ENCODE peak calls at places on chromosomes 5 and 9, in eight cellular contexts. C is right lobe of liver, E is lung, S is Peyer's patch, B is OCI-LY7, K is SJSA1, M is HepG2, R is cardiac muscle cell. V is an unnamed sample. For H3K36me3, the result is how much of the 10 kb centered on the place peaks cover.

GRCh38 chr5:26833596-26833995 is 204.8 kb downstream of the CDH9 start:
- DNase-seq in C (no peak), E (no peak), S (no peak), B (no peak), K (no peak), M (no peak), R (no peak), V (no peak)

GRCh38 chr9:108755979-108756378 is 99.8 kb downstream of the ACTL7B start:
- DNase-seq in C (no peak), E (no peak), S (no peak), B (no peak), K (no peak), M (no peak), R (no peak), V (no peak)

GRCh38 chr9:93083592-93084470 is 12.2 kb upstream of the CARD19 start:
- DNase-seq in C (peak), E (no peak), S (peak), B (no peak), K (no peak), M (no peak), R (no peak), V (no peak)

GRCh38 chr9:18564018-18564880 is 90.3 kb downstream of the ADAMTSL1 start:
- DNase-seq in C (no peak), E (no peak), S (no peak), B (no peak), K (no peak), M (no peak), R (no peak), V (no peak)

GRCh38 chr9:70049672-70050271 is 6.1 kb downstream of the MAMDC2 start:
- DNase-seq in C (no peak), E (peak), S (peak), B (no peak), K (no peak), M (no peak), R (peak), V (no peak)

GRCh38 chr5:134136771-134137170 is 22.3 kb downstream of the TCF7 start:
- DNase-seq in C (no peak), E (no peak), S (no peak), B (no peak), K (peak), M (no peak), R (no peak), V (no peak)

GRCh38 chr5:113250341-113250953 is 184.3 kb downstream of the TSSK1B start:
- DNase-seq in C (no peak), E (no peak), S (peak), B (no peak), K (no peak), M (no peak), R (peak), V (no peak)

GRCh38 chr9:133306242-133307194 is 29.5 kb downstream of the SURF6 start:
- DNase-seq in C (no peak), E (no peak), S (no peak), B (no peak), K (no peak), M (no peak), R (no peak), V (no peak)

GRCh38 chr9:133837644-133838597 is 99.8 kb upstream of the SARDH start:
- DNase-seq in C (peak), E (no peak), S (no peak), B (no peak), K (no peak), M (no peak), R (no peak), V (no peak)

GRCh38 chr5:54793612-54794436 is 191.6 kb downstream of the ESM1 start:
- DNase-seq in C (no peak), E (no peak), S (no peak), B (no peak), K (no peak), M (no peak), R (no peak), V (no peak)

GRCh38 chr5:154058055-154059038 is 19.6 kb downstream of the MFAP3 start:
- DNase-seq in C (no peak), E (no peak), S (no peak), B (peak), K (no peak), M (no peak), R (peak), V (no peak)

GRCh38 chr9:27125030-27125429 is 16.0 kb downstream of the TEK start:
- DNase-seq in C (no peak), E (peak), S (peak), B (no peak), K (peak), M (no peak), R (peak), V (no peak)

GRCh38 chr9:124297553-124297905 is 39.8 kb downstream of the NEK6 start:
- DNase-seq in C (no peak), E (peak), S (peak), B (no peak), K (peak), M (peak), R (peak), V (no peak)

GRCh38 chr5:149063017-149063687 is at the start of gene SH3TC2:
- DNase-seq in C (peak), E (no peak), S (no peak), B (no peak), K (peak), M (peak), R (peak), V (no peak)

GRCh38 chr5:66467564-66467963 is 128.6 kb upstream of the MAST4 start:
- DNase-seq in C (no peak), E (no peak), S (no peak), B (peak), K (no peak), M (no peak), R (no peak), V (no peak)

GRCh38 chr9:91085499-91086291 is 276.0 kb downstream of the AUH start:
- DNase-seq in C (no peak), E (no peak), S (no peak), B (no peak), K (no peak), M (no peak), R (peak), V (no peak)

GRCh38 chr5:179806250-179807045 is at the start of gene MGAT4B:
- DNase-seq in C (peak), E (peak), S (peak), B (peak), K (peak), M (no peak), R (peak), V (peak)

GRCh38 chr5:81232449-81233079 is 558 bp upstream of the CKMT2 start:
- DNase-seq in C (no peak), E (no peak), S (no peak), B (no peak), K (no peak), M (peak), R (peak), V (no peak)

GRCh38 chr9:3244963-3245653 is 280.7 kb downstream of the RFX3 start:
- DNase-seq in C (no peak), E (no peak), S (no peak), B (peak), K (no peak), M (no peak), R (peak), V (no peak)

GRCh38 chr9:32431940-32432555 is 47.6 kb downstream of the ACO1 start:
- DNase-seq in C (no peak), E (no peak), S (peak), B (peak), K (peak), M (peak), R (peak), V (peak)

GRCh38 chr5:123880875-123881274 is 368.9 kb downstream of the CSNK1G3 start:
- DNase-seq in C (no peak), E (no peak), S (no peak), B (no peak), K (no peak), M (no peak), R (no peak), V (no peak)

GRCh38 chr5:123882305-123882704 is 370.3 kb downstream of the CSNK1G3 start:
- DNase-seq in C (no peak), E (no peak), S (no peak), B (no peak), K (no peak), M (no peak), R (no peak), V (no peak)

GRCh38 chr5:123879071-123879470 is 367.1 kb downstream of the CSNK1G3 start:
- DNase-seq in C (no peak), E (no peak), S (no peak), B (no peak), K (no peak), M (no peak), R (no peak), V (no peak)

GRCh38 chr5:123881791-123882244 is 369.8 kb downstream of the CSNK1G3 start:
- DNase-seq in C (no peak), E (no peak), S (no peak), B (no peak), K (no peak), M (no peak), R (peak), V (no peak)

GRCh38 chr5:123882946-123883345 is 371.0 kb downstream of the CSNK1G3 start:
- DNase-seq in C (no peak), E (no peak), S (no peak), B (no peak), K (no peak), M (no peak), R (peak), V (no peak)
- H3K27ac ChIP-seq in C (no peak), E (no peak), S (no peak), B (no peak), K (no peak), M (no peak), R (peak), V (no peak)

GRCh38 chr5:451587-452458 is 8.8 kb downstream of the EXOC3 start:
- DNase-seq in C (no peak), E (no peak), S (no peak), B (no peak), K (no peak), M (no peak), R (no peak), V (no peak)
- H3K36me3 ChIP-seq in C (under half), E (half or more), S (half or more), B (half or more), K (half or more), M (half or more), R (under half), V (half or more)

GRCh38 chr5:131460867-131461572 is 174.0 kb downstream of the RAPGEF6 start:
- DNase-seq in C (no peak), E (no peak), S (no peak), B (no peak), K (no peak), M (no peak), R (peak), V (no peak)

GRCh38 chr5:131462479-131462878 is 172.6 kb downstream of the RAPGEF6 start:
- DNase-seq in C (no peak), E (no peak), S (no peak), B (no peak), K (no peak), M (no peak), R (no peak), V (peak)

GRCh38 chr5:131459216-131459615 is 175.8 kb downstream of the RAPGEF6 start:
- DNase-seq in C (no peak), E (no peak), S (no peak), B (no peak), K (no peak), M (no peak), R (no peak), V (no peak)

GRCh38 chr5:131461742-131462141 is 173.3 kb downstream of the RAPGEF6 start:
- DNase-seq in C (no peak), E (no peak), S (no peak), B (no peak), K (no peak), M (no peak), R (no peak), V (no peak)

DNA sequence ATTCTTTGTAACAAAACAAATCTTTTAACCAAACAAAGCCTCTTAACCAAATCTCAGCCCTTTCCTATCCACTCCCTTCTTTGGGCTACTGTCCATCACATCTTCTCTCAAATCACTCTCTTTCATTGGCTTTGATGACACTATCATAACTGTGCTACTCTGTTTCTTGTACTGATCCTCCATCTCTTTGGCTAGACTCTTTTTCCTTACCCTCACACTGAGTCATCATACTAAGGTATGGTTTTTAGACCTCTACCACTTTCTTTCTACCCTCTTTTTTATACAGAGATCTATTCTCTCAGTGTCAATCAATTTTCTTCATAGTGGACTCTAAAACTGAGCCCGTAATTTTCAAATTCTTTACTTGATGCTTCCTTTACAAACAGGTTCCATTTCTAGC is 174.9 kb downstream of the RAPGEF6 start:
- DNase-seq in C (no peak), E (no peak), S (no peak), B (no peak), K (no peak), M (no peak), R (no peak), V (no peak)
- H3K4me3 ChIP-seq in C (no peak), E (no peak), S (no peak), B (no peak), K (no peak), M (no peak), R (no peak), V (no peak)

GRCh38 chr5:15450473-15450872 is 49.5 kb upstream of the FBXL7 start:
- DNase-seq in C (no peak), E (no peak), S (no peak), B (no peak), K (no peak), M (no peak), R (no peak), V (no peak)
- H3K27ac ChIP-seq in C (no peak), E (no peak), S (no peak), B (no peak), K (no peak), M (no peak), R (no peak), V (no peak)

V was measured in CD4-positive, alpha-beta memory T cell.